ENCODE peak calls at places on chromosomes 2 and 18, in six cellular contexts. S, V, C, F, K and Y are unnamed samples.

GRCh38 chr18:35253655-35254287 is 12.9 kb downstream of the ZNF397 start:
- DNase-seq in C (no peak), V (no peak), F (no peak), K (no peak), S (no peak), Y (no peak)

GRCh38 chr2:30691091-30691947 is 115.9 kb downstream of the CAPN13 start:
- DNase-seq in V (no peak), S (no peak), K (no peak), C (no peak), F (no peak), Y (no peak)

GRCh38 chr2:20429528-20429927 is 17.3 kb upstream of the RHOB start:
- DNase-seq in K (no peak), S (no peak), V (no peak), C (no peak), F (no peak), Y (no peak)

GRCh38 chr18:75128911-75129716 is 79.8 kb downstream of the PTGR3 start:
- DNase-seq in F (no peak), K (peak), V (no peak), S (no peak), C (no peak), Y (no peak)

GRCh38 chr2:85355073-85355410 is 473 bp downstream of the ELMOD3 start:
- DNase-seq in K (peak), C (no peak), V (no peak), F (no peak), S (no peak), Y (peak)

GRCh38 chr2:35410431-35411061 is 945.0 kb upstream of the CRIM1 start:
- DNase-seq in K (peak), V (peak), C (peak), F (peak), S (peak), Y (peak)

GRCh38 chr2:41061371-41061770 is 609.5 kb upstream of the SLC8A1 start:
- DNase-seq in F (no peak), V (no peak), C (no peak), S (peak), K (no peak), Y (no peak)

GRCh38 chr2:11446733-11447248 is 19.2 kb downstream of the E2F6 start:
- DNase-seq in C (peak), F (no peak), V (peak), K (peak), S (peak), Y (peak)

GRCh38 chr2:161041356-161041755 is 118.9 kb upstream of the TANK start:
- DNase-seq in V (no peak), F (no peak), K (no peak), S (peak), C (no peak), Y (no peak)

GRCh38 chr18:61333746-61334490 is 688 bp downstream of the CDH20 start:
- DNase-seq in S (no peak), V (no peak), K (peak), C (peak), F (no peak), Y (peak)

GRCh38 chr2:12008425-12009061 is 262.1 kb downstream of the LPIN1 start:
- DNase-seq in V (no peak), F (no peak), C (no peak), S (no peak), K (no peak), Y (no peak)

GRCh38 chr2:136108461-136108860 is 9.5 kb downstream of the CXCR4 start:
- DNase-seq in F (no peak), K (no peak), C (no peak), V (no peak), S (no peak), Y (no peak)

GRCh38 chr2:199462167-199462976 is 4.6 kb upstream of the SATB2 start:
- DNase-seq in S (no peak), C (peak), V (no peak), F (no peak), K (peak), Y (peak)

GRCh38 chr2:8543412-8544167 is 138.3 kb upstream of the ID2 start:
- DNase-seq in S (no peak), C (no peak), V (no peak), K (no peak), F (peak), Y (no peak)

GRCh38 chr18:21740474-21740723 is 193 bp upstream of the MIB1 start:
- DNase-seq in K (peak), S (peak), C (no peak), V (peak), F (peak), Y (no peak)

GRCh38 chr2:207772081-207772843 is 2.6 kb upstream of the FZD5 start:
- DNase-seq in K (peak), F (no peak), S (no peak), V (no peak), C (peak), Y (peak)

GRCh38 chr18:48000701-48001100 is 70.2 kb upstream of the SMAD2 start:
- DNase-seq in C (no peak), K (no peak), S (no peak), F (no peak), V (no peak), Y (no peak)

GRCh38 chr18:34493566-34494358 is 216.3 kb upstream of the DTNA start:
- DNase-seq in V (peak), K (peak), S (peak), F (no peak), C (peak), Y (peak)

GRCh38 chr2:147232225-147232669 is 612.6 kb upstream of the ACVR2A start:
- DNase-seq in K (no peak), C (no peak), F (no peak), S (no peak), V (no peak), Y (no peak)

GRCh38 chr2:230075988-230076631 is 7.4 kb upstream of the SLC16A14 start:
- DNase-seq in K (no peak), S (peak), V (peak), C (no peak), F (no peak), Y (no peak)

GRCh38 chr2:205696541-205697441 is 14.5 kb downstream of the NRP2 start:
- DNase-seq in F (no peak), C (peak), K (no peak), V (no peak), S (no peak), Y (peak)

GRCh38 chr2:33247325-33247724 is 229.1 kb upstream of the RASGRP3 start:
- DNase-seq in F (no peak), V (no peak), S (no peak), C (no peak), K (no peak), Y (no peak)

GRCh38 chr2:8472545-8473361 is 209.1 kb upstream of the ID2 start:
- DNase-seq in S (no peak), K (no peak), C (no peak), V (no peak), F (no peak), Y (no peak)

GRCh38 chr2:44930274-44930826 is 11.2 kb upstream of the SIX3 start:
- DNase-seq in F (no peak), V (no peak), S (no peak), C (peak), K (peak), Y (peak)

GRCh38 chr18:3816601-3817363 is 366.8 kb downstream of the TGIF1 start:
- DNase-seq in F (peak), C (no peak), V (no peak), K (no peak), S (peak), Y (no peak)

GRCh38 chr2:143807677-143808076 is 678.5 kb downstream of the ARHGAP15 start:
- DNase-seq in C (no peak), K (no peak), V (no peak), F (no peak), S (no peak), Y (no peak)

GRCh38 chr2:162926501-162926900 is 87.9 kb upstream of the KCNH7 start:
- DNase-seq in V (no peak), K (no peak), F (peak), S (no peak), C (no peak), Y (peak)

GRCh38 chr2:113175101-113175628 is 1.4 kb downstream of the PSD4 start:
- DNase-seq in S (no peak), K (no peak), F (no peak), C (no peak), V (no peak), Y (peak)

GRCh38 chr2:127576433-127577207 is 41.1 kb downstream of the MYO7B start:
- DNase-seq in F (peak), V (peak), S (no peak), K (peak), C (peak), Y (peak)

GRCh38 chr2:180829261-180829660 is 151.1 kb upstream of the UBE2E3 start:
- DNase-seq in C (no peak), K (no peak), F (no peak), S (no peak), V (no peak), Y (no peak)

GRCh38 chr2:128317186-128317897 is 1.3 kb downstream of the HS6ST1 start:
- DNase-seq in V (no peak), F (no peak), C (peak), K (peak), S (no peak), Y (peak)